ENCODE peak calls at places on chromosomes 1 and 21, in ten cellular contexts. Z is hepatic stellate cell; Q is stimulated activated CD8-positive, alpha-beta memory T cell treated with anti-CD3 and anti-CD28 coated beads, Interleukin-4, amount 100 ng/mL, for 1 hour; D is NCI-H2029 treated with DMSO at 0.1 percent for 48 hours; O is tibial artery; S is psoas muscle; H is NCI-H69; R is HS-5; F is CD4-positive, CD25-positive, alpha-beta regulatory T cell; Y is C1 segment of cervical spinal cord. U is an unnamed sample.

GRCh38 chr1:48069662-48070432 is 72.7 kb upstream of the TRABD2B start:
- DNase-seq in Z (no peak), Q (no peak), D (no peak), O (peak), S (no peak), H (no peak), R (no peak), F (no peak), Y (no peak), U (no peak)

GRCh38 chr1:221366495-221367095 is 375.3 kb downstream of the DUSP10 start:
- DNase-seq in Z (no peak), Q (no peak), D (no peak), O (no peak), S (no peak), H (no peak), R (no peak), F (no peak), Y (no peak), U (no peak)

GRCh38 chr1:86696522-86696921 is 7.9 kb upstream of the SH3GLB1 start:
- DNase-seq in Z (no peak), Q (no peak), D (no peak), O (no peak), S (no peak), H (no peak), R (no peak), F (no peak), Y (no peak), U (no peak)

GRCh38 chr1:193674292-193674944 is 488.0 kb upstream of the B3GALT2 start:
- DNase-seq in Z (peak), Q (no peak), D (no peak), O (no peak), S (no peak), H (peak), R (no peak), F (no peak), Y (no peak), U (no peak)

GRCh38 chr1:225508538-225509375 is 80.9 kb upstream of the LBR start:
- DNase-seq in Z (peak), Q (no peak), D (peak), O (no peak), S (no peak), H (peak), R (peak), F (no peak), Y (peak), U (peak)

GRCh38 chr1:113096493-113096892 is 23.5 kb downstream of the LRIG2 start:
- DNase-seq in Z (no peak), Q (no peak), D (no peak), O (no peak), S (no peak), H (no peak), R (no peak), F (no peak), Y (no peak), U (no peak)

GRCh38 chr1:5691795-5692517 is 300.3 kb downstream of the NPHP4 start:
- DNase-seq in Z (no peak), Q (no peak), D (no peak), O (no peak), S (no peak), H (no peak), R (no peak), F (no peak), Y (no peak), U (no peak)

GRCh38 chr1:12405325-12406217 is 175.7 kb downstream of the VPS13D start:
- DNase-seq in Z (no peak), Q (no peak), D (no peak), O (peak), S (no peak), H (no peak), R (no peak), F (no peak), Y (no peak), U (no peak)

GRCh38 chr1:171610385-171610784 is 11.7 kb upstream of the MYOCOS start:
- DNase-seq in Z (no peak), Q (no peak), D (no peak), O (no peak), S (no peak), H (no peak), R (no peak), F (no peak), Y (no peak), U (no peak)

GRCh38 chr1:2233997-2234761 is 6.1 kb downstream of the SKI start:
- DNase-seq in Z (peak), Q (peak), D (no peak), O (peak), S (peak), H (no peak), R (peak), F (peak), Y (peak), U (no peak)

GRCh38 chr1:10795305-10796021 is 983 bp downstream of the CASZ1 start:
- DNase-seq in Z (no peak), Q (no peak), D (no peak), O (no peak), S (no peak), H (peak), R (no peak), F (no peak), Y (no peak), U (no peak)

GRCh38 chr1:89987170-89987819 is 7.6 kb upstream of the ZNF326 start:
- DNase-seq in Z (peak), Q (peak), D (peak), O (no peak), S (no peak), H (peak), R (peak), F (peak), Y (peak), U (peak)

GRCh38 chr1:43982241-43982640 is 3.2 kb downstream of the B4GALT2 start:
- DNase-seq in Z (no peak), Q (no peak), D (no peak), O (no peak), S (no peak), H (no peak), R (no peak), F (no peak), Y (no peak), U (no peak)

GRCh38 chr1:161989108-161989507 is 34.6 kb downstream of the OLFML2B start:
- DNase-seq in Z (no peak), Q (no peak), D (no peak), O (no peak), S (no peak), H (no peak), R (peak), F (no peak), Y (no peak), U (no peak)

GRCh38 chr1:230283678-230284077 is 142.5 kb downstream of the PGBD5 start:
- DNase-seq in Z (no peak), Q (no peak), D (no peak), O (peak), S (no peak), H (no peak), R (no peak), F (no peak), Y (no peak), U (no peak)

GRCh38 chr1:24902471-24902891 is 27.6 kb downstream of the RUNX3 start:
- DNase-seq in Z (no peak), Q (no peak), D (no peak), O (peak), S (no peak), H (no peak), R (no peak), F (no peak), Y (no peak), U (no peak)

GRCh38 chr1:59162665-59163064 is 134.2 kb upstream of the FGGY start:
- DNase-seq in Z (no peak), Q (no peak), D (no peak), O (no peak), S (no peak), H (no peak), R (no peak), F (no peak), Y (no peak), U (no peak)

GRCh38 chr1:13892671-13893325 is 192.8 kb downstream of the PRDM2 start:
- DNase-seq in Z (no peak), Q (no peak), D (no peak), O (no peak), S (peak), H (peak), R (no peak), F (no peak), Y (no peak), U (peak)

GRCh38 chr1:39394598-39394997 is 96.8 kb upstream of the BMP8A start:
- DNase-seq in Z (no peak), Q (no peak), D (peak), O (no peak), S (no peak), H (peak), R (no peak), F (no peak), Y (no peak), U (peak)

GRCh38 chr1:184199036-184199796 is 147.7 kb downstream of the TSEN15 start:
- DNase-seq in Z (no peak), Q (no peak), D (no peak), O (no peak), S (no peak), H (no peak), R (peak), F (no peak), Y (no peak), U (no peak)

GRCh38 chr21:38843379-38843778 is 37.6 kb downstream of the ETS2 start:
- DNase-seq in Z (no peak), Q (no peak), D (no peak), O (no peak), S (no peak), H (no peak), R (no peak), F (no peak), Y (no peak), U (no peak)

GRCh38 chr1:155137129-155137528 is 1.5 kb downstream of the SLC50A1 start:
- DNase-seq in Z (no peak), Q (no peak), D (no peak), O (no peak), S (no peak), H (no peak), R (no peak), F (no peak), Y (no peak), U (no peak)

GRCh38 chr1:227786673-227787512 is 28.6 kb upstream of the PRSS38 start:
- DNase-seq in Z (peak), Q (no peak), D (no peak), O (no peak), S (no peak), H (no peak), R (no peak), F (no peak), Y (no peak), U (no peak)

GRCh38 chr1:169143351-169143750 is 36.9 kb downstream of the ATP1B1 start:
- DNase-seq in Z (no peak), Q (no peak), D (no peak), O (no peak), S (no peak), H (no peak), R (no peak), F (no peak), Y (no peak), U (no peak)

GRCh38 chr1:240691521-240692338 is 79.8 kb upstream of the GREM2 start:
- DNase-seq in Z (peak), Q (no peak), D (no peak), O (no peak), S (peak), H (peak), R (no peak), F (no peak), Y (peak), U (peak)

GRCh38 chr1:24778141-24778540 is 32.9 kb downstream of the CLIC4 start:
- DNase-seq in Z (no peak), Q (no peak), D (no peak), O (no peak), S (no peak), H (no peak), R (no peak), F (no peak), Y (no peak), U (no peak)

GRCh38 chr21:37478821-37479220 is 112.2 kb downstream of the DYRK1A start:
- DNase-seq in Z (no peak), Q (no peak), D (no peak), O (no peak), S (no peak), H (no peak), R (no peak), F (no peak), Y (no peak), U (no peak)

GRCh38 chr21:34936874-34937563 is 112.1 kb downstream of the RUNX1 start:
- DNase-seq in Z (no peak), Q (no peak), D (no peak), O (no peak), S (no peak), H (no peak), R (no peak), F (no peak), Y (no peak), U (no peak)

GRCh38 chr21:46119565-46120271 is 21.8 kb downstream of the COL6A2 start:
- DNase-seq in Z (no peak), Q (no peak), D (no peak), O (peak), S (no peak), H (no peak), R (no peak), F (no peak), Y (no peak), U (no peak)

GRCh38 chr1:110686188-110686587 is 11.4 kb upstream of the KCNA3 start:
- DNase-seq in Z (no peak), Q (no peak), D (no peak), O (no peak), S (no peak), H (no peak), R (no peak), F (peak), Y (no peak), U (no peak)

GRCh38 chr21:45317401-45318145 is 29.9 kb upstream of the POFUT2 start:
- DNase-seq in Z (peak), Q (no peak), D (no peak), O (peak), S (no peak), H (no peak), R (no peak), F (no peak), Y (no peak), U (no peak)

GRCh38 chr1:181124206-181124825 is 35.8 kb downstream of the IER5 start:
- DNase-seq in Z (no peak), Q (no peak), D (no peak), O (no peak), S (no peak), H (no peak), R (no peak), F (no peak), Y (peak), U (no peak)

GRCh38 chr1:44485933-44486475 is 80.9 kb downstream of the RNF220 start:
- DNase-seq in Z (no peak), Q (no peak), D (no peak), O (no peak), S (no peak), H (peak), R (no peak), F (no peak), Y (no peak), U (no peak)